ENCODE peak calls at places on chromosomes 1 and 21, in four cellular contexts. M is iris pigment epithelial cell, G is cardiac muscle cell, Y is ovary. P is an unnamed sample.

GRCh38 chr1:186301448-186301847 is 73.6 kb downstream of the TPR start:
- DNase-seq in M (no peak), G (no peak), Y (no peak), P (no peak)

GRCh38 chr21:31576428-31576827 is 83.1 kb upstream of the SOD1 start:
- DNase-seq in M (no peak), G (peak), Y (no peak), P (no peak)

GRCh38 chr1:90761781-90762589 is 44.9 kb upstream of the BARHL2 start:
- DNase-seq in M (no peak), G (no peak), Y (no peak), P (peak)

GRCh38 chr1:182962554-182963115 is 9.7 kb upstream of the SHCBP1L start:
- DNase-seq in M (peak), G (peak), Y (peak), P (peak)

GRCh38 chr1:40627987-40628902 is 37.2 kb downstream of the RIMS3 start:
- DNase-seq in M (no peak), G (no peak), Y (no peak), P (no peak)

GRCh38 chr21:32955307-32955937 is 70.3 kb upstream of the OLIG2 start:
- DNase-seq in M (no peak), G (no peak), Y (no peak), P (no peak)

GRCh38 chr1:64476251-64476952 is 6.5 kb downstream of the CACHD1 start:
- DNase-seq in M (peak), G (peak), Y (no peak), P (no peak)

GRCh38 chr1:172499636-172500141 is 33.3 kb upstream of the SUCO start:
- DNase-seq in M (peak), G (no peak), Y (no peak), P (peak)

GRCh38 chr21:32884062-32884461 is 112.5 kb upstream of the PAXBP1 start:
- DNase-seq in M (no peak), G (no peak), Y (no peak), P (no peak)

GRCh38 chr1:20355101-20355827 is 64.6 kb downstream of the VWA5B1 start:
- DNase-seq in M (no peak), G (no peak), Y (no peak), P (no peak)

GRCh38 chr1:94270801-94271203 is 33.4 kb upstream of the ARHGAP29 start:
- DNase-seq in M (peak), G (peak), Y (no peak), P (no peak)

GRCh38 chr1:224203243-224204016 is 20.4 kb downstream of the DEGS1 start:
- DNase-seq in M (peak), G (peak), Y (no peak), P (peak)

GRCh38 chr1:233864578-233864977 is 39.9 kb upstream of the SLC35F3 start:
- DNase-seq in M (no peak), G (no peak), Y (no peak), P (no peak)

GRCh38 chr1:162632234-162632666 is at the start of gene DDR2:
- DNase-seq in M (peak), G (peak), Y (peak), P (no peak)

GRCh38 chr1:23727362-23727811 is 15.9 kb upstream of the ELOA start:
- DNase-seq in M (peak), G (peak), Y (peak), P (no peak)

GRCh38 chr1:204466416-204467405 is 27.9 kb downstream of the PIK3C2B start:
- DNase-seq in M (no peak), G (no peak), Y (no peak), P (no peak)

GRCh38 chr1:56189946-56190920 is 389.1 kb downstream of the PLPP3 start:
- DNase-seq in M (no peak), G (no peak), Y (no peak), P (no peak)

GRCh38 chr1:15994590-15995351 is 9.3 kb upstream of the SRARP start:
- DNase-seq in M (peak), G (peak), Y (peak), P (no peak)

GRCh38 chr1:158028956-158029355 is 35.5 kb downstream of the KIRREL1 start:
- DNase-seq in M (peak), G (peak), Y (no peak), P (no peak)

GRCh38 chr1:228392111-228392936 is 14.3 kb downstream of the TRIM11 start:
- DNase-seq in M (peak), G (no peak), Y (no peak), P (no peak)

GRCh38 chr21:44300262-44300959 is 558 bp downstream of the PFKL start:
- DNase-seq in M (peak), G (peak), Y (peak), P (peak)

GRCh38 chr1:202439308-202439707 is 90.8 kb downstream of the PPP1R12B start:
- DNase-seq in M (no peak), G (no peak), Y (peak), P (no peak)

GRCh38 chr1:117673405-117673804 is 67.6 kb downstream of the TENT5C start:
- DNase-seq in M (peak), G (peak), Y (no peak), P (no peak)

GRCh38 chr1:101820080-101820479 is 176.6 kb downstream of the OLFM3 start:
- DNase-seq in M (peak), G (peak), Y (no peak), P (peak)

P was measured in NCI-H345.